ENCODE peak calls at places on chromosome 1, in four cellular contexts. P is adrenal gland, C is psoas muscle, G is tibial nerve. O is an unnamed sample. For H3K27me3, the result is how much of the 10 kb centered on the place peaks cover.

GRCh38 chr1:75908717-75909152 is 23.5 kb downstream of the ASB17 start:
- DNase-seq in P (no peak), C (no peak), G (no peak), O (peak)

GRCh38 chr1:18182518-18183160 is 75.0 kb downstream of the IGSF21 start:
- DNase-seq in P (peak), C (no peak), G (no peak), O (peak)

GRCh38 chr1:234745844-234746797 is 136.1 kb upstream of the IRF2BP2 start:
- DNase-seq in P (no peak), C (no peak), G (no peak), O (peak)

GRCh38 chr1:181423301-181423918 is 59.9 kb upstream of the CACNA1E start:
- DNase-seq in P (peak), C (no peak), G (no peak), O (peak)

GRCh38 chr1:29783501-29784275 is 547.4 kb downstream of the PTPRU start:
- DNase-seq in P (peak), C (no peak), G (no peak), O (no peak)

GRCh38 chr1:199747984-199748383 is 279.5 kb upstream of the NR5A2 start:
- DNase-seq in P (no peak), C (no peak), G (no peak), O (no peak)

GRCh38 chr1:37449936-37450335 is 24.4 kb upstream of the ZC3H12A start:
- DNase-seq in P (no peak), C (no peak), G (no peak), O (no peak)

GRCh38 chr1:246427611-246428010 is 79.5 kb downstream of the SMYD3 start:
- DNase-seq in P (no peak), C (no peak), G (no peak), O (peak)

GRCh38 chr1:30106125-30106524 is 617.3 kb downstream of the MATN1 start:
- DNase-seq in P (peak), C (no peak), G (no peak), O (peak)

GRCh38 chr1:229310833-229311232 is 32.0 kb downstream of the CCSAP start:
- DNase-seq in P (no peak), C (no peak), G (no peak), O (no peak)

GRCh38 chr1:230066036-230066435 is 1.0 kb upstream of the GALNT2 start:
- DNase-seq in P (peak), C (no peak), G (no peak), O (no peak)

GRCh38 chr1:77030401-77031100 is 163.3 kb downstream of the ST6GALNAC5 start:
- DNase-seq in P (no peak), C (no peak), G (no peak), O (no peak)

GRCh38 chr1:7561331-7561921 is 209.7 kb upstream of the VAMP3 start:
- DNase-seq in P (no peak), C (peak), G (no peak), O (no peak)
- TF ChIP-seq CTCF in P (no peak), C (peak), G (no peak), O (peak)

DNA sequence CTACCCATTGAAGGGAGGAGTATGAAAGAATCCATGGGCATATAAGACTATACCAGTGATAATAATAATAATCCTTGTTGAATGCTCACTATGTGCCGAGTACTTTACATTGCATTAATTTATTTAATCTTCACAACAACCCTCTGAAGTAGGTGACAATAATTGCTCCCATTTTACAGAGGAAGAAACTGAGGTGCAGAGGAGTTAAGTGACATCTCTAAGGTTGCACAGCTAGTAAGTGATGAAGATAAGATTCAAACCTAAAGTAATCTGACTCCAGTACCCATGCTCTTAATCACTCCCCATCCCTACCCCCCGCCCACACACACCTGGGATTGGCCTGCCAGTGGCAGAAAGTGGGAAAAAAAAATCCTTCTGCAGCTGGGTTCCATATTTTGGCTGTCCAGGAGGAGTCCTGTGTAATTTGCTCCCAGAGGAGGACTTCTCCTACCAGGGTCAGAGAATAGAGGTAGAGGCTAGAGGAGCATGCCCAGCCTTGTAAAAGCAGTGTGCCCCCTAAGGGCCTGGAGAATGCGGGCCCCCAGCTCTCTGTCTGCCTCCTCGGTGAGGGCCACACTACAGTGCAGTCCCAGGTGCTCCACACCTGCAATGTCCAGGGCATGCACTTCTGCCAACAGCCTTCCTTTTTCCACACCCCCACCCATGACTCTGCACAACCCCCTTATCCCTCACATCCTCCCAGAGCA is 57.8 kb downstream of the TMEM53 start:
- DNase-seq in P (no peak), C (no peak), G (no peak), O (peak)
- H3K4me3 ChIP-seq in P (no peak), C (peak), G (no peak), O (peak)

DNA sequence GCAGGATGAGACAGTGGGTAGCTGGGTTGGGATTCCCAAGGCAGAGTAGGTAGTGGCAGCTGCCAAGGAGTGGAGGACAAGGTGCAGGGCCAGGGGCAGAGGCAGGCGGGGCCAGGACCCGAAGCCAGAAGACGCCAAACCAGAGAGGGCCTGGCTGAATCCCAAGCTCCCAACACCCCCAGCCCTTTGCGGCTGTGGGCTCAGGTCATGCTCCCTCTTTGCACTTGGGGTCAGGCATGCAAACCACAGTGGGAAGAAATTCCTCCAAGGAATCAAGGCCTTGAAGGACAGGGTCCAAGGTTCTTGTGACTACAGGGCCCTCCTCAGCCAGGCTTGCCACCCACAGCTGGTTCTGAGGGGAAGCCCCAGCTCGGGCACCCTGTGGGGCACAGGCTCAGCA is 6.2 kb downstream of the C1orf210 start:
- DNase-seq in P (no peak), C (no peak), G (no peak), O (no peak)
- H3K27me3 ChIP-seq in P (under half), C (under half), G (under half), O (under half)

GRCh38 chr1:94792473-94792875 is 27.7 kb upstream of the SLC44A3 start:
- DNase-seq in P (peak), C (no peak), G (no peak), O (peak)
- TF ChIP-seq CTCF in P (peak), C (peak), G (peak), O (peak)

GRCh38 chr1:101526813-101527212 is 290.0 kb downstream of the S1PR1 start:
- DNase-seq in P (no peak), C (no peak), G (no peak), O (peak)
- H3K4me3 ChIP-seq in P (no peak), C (no peak), G (no peak), O (no peak)

DNA sequence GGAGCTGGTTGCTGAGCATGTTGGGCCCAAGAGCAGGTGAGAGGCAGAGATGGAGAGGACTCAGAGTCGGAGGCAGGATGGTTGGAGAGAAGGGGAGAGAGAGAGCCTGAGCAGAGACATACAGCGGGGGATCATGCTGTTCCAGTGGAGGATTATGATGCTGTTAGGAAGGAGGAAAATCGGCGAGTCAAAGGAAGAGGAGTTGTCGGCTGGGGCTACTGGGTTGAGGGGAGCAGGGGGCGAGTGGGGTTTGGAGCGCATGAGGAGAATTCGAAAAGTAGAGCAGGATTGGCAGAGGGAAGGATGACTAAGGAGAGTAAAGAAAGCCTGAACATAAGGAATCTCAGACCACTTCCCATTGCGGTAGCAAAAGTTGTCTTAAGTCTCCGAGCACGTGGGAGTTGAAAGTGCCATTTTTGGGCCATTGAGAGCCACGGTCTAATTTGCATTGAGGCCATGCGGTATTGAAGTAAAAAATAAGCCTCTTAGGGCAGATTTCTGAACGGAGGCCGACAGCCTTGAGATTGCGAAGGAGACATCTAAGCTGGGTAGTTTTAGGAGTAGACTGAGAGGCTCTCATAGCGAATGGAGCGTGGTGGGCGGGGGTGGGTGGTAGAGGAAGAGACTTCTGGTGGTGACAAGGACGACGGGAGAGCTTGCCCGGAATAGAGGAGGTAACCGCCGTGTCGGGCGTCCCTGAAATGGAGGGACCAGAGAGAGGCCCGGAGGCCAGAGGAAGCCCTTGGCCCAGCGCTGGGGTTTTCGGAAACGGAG is 140.4 kb upstream of the ETV3 start:
- DNase-seq in P (no peak), C (no peak), G (no peak), O (no peak)
- H3K27me3 ChIP-seq in P (under half), C (under half), G (under half), O (under half)

DNA sequence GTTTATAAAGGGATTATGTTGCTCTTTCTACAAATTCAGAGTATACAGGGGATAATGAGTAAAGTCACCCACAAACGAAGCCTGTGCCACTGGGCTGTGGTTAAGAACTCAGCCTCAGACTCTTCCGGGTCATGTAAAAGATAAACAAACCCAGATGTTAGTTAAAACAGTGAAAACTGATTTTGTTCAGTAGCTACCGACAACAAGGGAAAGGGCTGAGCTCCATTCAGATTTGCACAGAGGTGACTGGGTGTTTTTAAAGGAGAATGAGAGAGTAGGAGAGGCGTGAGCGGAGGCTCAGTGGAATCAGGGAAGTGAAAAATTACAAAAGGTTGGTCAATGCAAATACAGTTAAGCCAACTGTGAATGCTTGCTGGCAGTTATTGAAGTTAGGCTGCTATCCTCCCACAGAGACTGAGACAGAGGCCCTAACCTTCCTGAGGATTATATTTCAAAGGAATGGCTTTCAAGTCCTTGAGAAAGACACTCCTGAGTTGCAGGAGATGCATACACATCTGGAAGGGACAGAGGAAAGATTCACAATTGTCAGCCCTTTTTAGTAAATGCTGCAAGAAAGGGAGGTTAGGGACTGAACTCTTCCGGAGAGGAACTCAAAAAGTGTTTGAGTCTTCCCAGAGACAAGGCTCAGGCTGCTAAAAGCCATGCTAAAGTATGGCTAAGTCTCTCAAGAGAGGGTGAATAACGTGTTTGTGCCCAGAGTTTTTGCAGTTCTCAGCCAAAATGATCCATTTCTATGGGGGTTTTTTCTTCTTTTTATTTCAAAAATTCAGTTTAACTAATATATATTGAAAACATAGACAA is 29.8 kb upstream of the SAMD13 start:
- DNase-seq in P (no peak), C (no peak), G (no peak), O (no peak)
- TF ChIP-seq CTCF in P (no peak), C (no peak), G (no peak), O (no peak)

O was measured in bronchial epithelial cell.